ENCODE peak calls at places on chromosomes 1 and 21, in five cellular contexts. One of them, this sample, is unnamed.

GRCh38 chr1:207389728-207390464 is 64.2 kb upstream of the CR2 start:
- DNase-seq in adipocyte: no peak
- DNase-seq in cardiac fibroblast: peak
- DNase-seq in HFF-Myc: peak
- DNase-seq in AG10803: peak
- DNase-seq in this sample: no peak

GRCh38 chr1:212606734-212607205 is 1.8 kb upstream of the ATF3 start:
- DNase-seq in adipocyte: peak
- DNase-seq in cardiac fibroblast: no peak
- DNase-seq in HFF-Myc: no peak
- DNase-seq in AG10803: no peak
- DNase-seq in this sample: no peak

GRCh38 chr1:172719066-172719627 is 60.2 kb downstream of the FASLG start:
- DNase-seq in HFF-Myc: no peak
- DNase-seq in adipocyte: peak
- DNase-seq in cardiac fibroblast: peak
- DNase-seq in AG10803: peak
- DNase-seq in this sample: no peak

GRCh38 chr1:39405358-39405757 is 86.1 kb upstream of the BMP8A start:
- DNase-seq in cardiac fibroblast: no peak
- DNase-seq in AG10803: peak
- DNase-seq in adipocyte: peak
- DNase-seq in HFF-Myc: no peak
- DNase-seq in this sample: peak

GRCh38 chr1:41784516-41785279 is 134.0 kb downstream of the HIVEP3 start:
- DNase-seq in adipocyte: no peak
- DNase-seq in HFF-Myc: no peak
- DNase-seq in AG10803: peak
- DNase-seq in cardiac fibroblast: no peak
- DNase-seq in this sample: no peak

GRCh38 chr1:217079579-217079978 is 356.4 kb upstream of the ESRRG start:
- DNase-seq in adipocyte: no peak
- DNase-seq in HFF-Myc: no peak
- DNase-seq in cardiac fibroblast: no peak
- DNase-seq in AG10803: no peak
- DNase-seq in this sample: no peak

GRCh38 chr21:39125752-39126485 is 57.3 kb downstream of the PSMG1 start:
- DNase-seq in AG10803: peak
- DNase-seq in adipocyte: peak
- DNase-seq in cardiac fibroblast: peak
- DNase-seq in HFF-Myc: no peak
- DNase-seq in this sample: peak

GRCh38 chr1:156625436-156626078 is 6.3 kb downstream of the HAPLN2 start:
- DNase-seq in AG10803: peak
- DNase-seq in cardiac fibroblast: peak
- DNase-seq in adipocyte: peak
- DNase-seq in HFF-Myc: no peak
- DNase-seq in this sample: peak

GRCh38 chr1:54567961-54568360 is 19.9 kb downstream of the ACOT11 start:
- DNase-seq in AG10803: peak
- DNase-seq in adipocyte: peak
- DNase-seq in HFF-Myc: no peak
- DNase-seq in cardiac fibroblast: peak
- DNase-seq in this sample: no peak

GRCh38 chr1:164601399-164602141 is 42.6 kb downstream of the PBX1 start:
- DNase-seq in HFF-Myc: no peak
- DNase-seq in adipocyte: no peak
- DNase-seq in cardiac fibroblast: no peak
- DNase-seq in AG10803: no peak
- DNase-seq in this sample: no peak

GRCh38 chr1:89363196-89363595 is 663 bp upstream of the GBP6 start:
- DNase-seq in adipocyte: peak
- DNase-seq in cardiac fibroblast: peak
- DNase-seq in HFF-Myc: no peak
- DNase-seq in AG10803: peak
- DNase-seq in this sample: no peak

GRCh38 chr1:19439464-19440171 is 45.7 kb downstream of the CAPZB start:
- DNase-seq in cardiac fibroblast: peak
- DNase-seq in HFF-Myc: no peak
- DNase-seq in adipocyte: no peak
- DNase-seq in AG10803: no peak
- DNase-seq in this sample: no peak

GRCh38 chr1:203668401-203668800 is 41.8 kb downstream of the ATP2B4 start:
- DNase-seq in adipocyte: no peak
- DNase-seq in AG10803: no peak
- DNase-seq in HFF-Myc: no peak
- DNase-seq in cardiac fibroblast: no peak
- DNase-seq in this sample: no peak

GRCh38 chr1:224292419-224292818 is 37.6 kb downstream of the NVL start:
- DNase-seq in adipocyte: no peak
- DNase-seq in cardiac fibroblast: peak
- DNase-seq in HFF-Myc: no peak
- DNase-seq in AG10803: no peak
- DNase-seq in this sample: peak

GRCh38 chr1:10634428-10635384 is 160.0 kb downstream of the PEX14 start:
- DNase-seq in HFF-Myc: no peak
- DNase-seq in adipocyte: no peak
- DNase-seq in cardiac fibroblast: no peak
- DNase-seq in AG10803: peak
- DNase-seq in this sample: peak

GRCh38 chr1:2382621-2383361 is 8.6 kb downstream of the MORN1 start:
- DNase-seq in AG10803: peak
- DNase-seq in adipocyte: peak
- DNase-seq in cardiac fibroblast: peak
- DNase-seq in HFF-Myc: no peak
- DNase-seq in this sample: peak

GRCh38 chr21:45556645-45557601 is 14.7 kb upstream of the SLC19A1 start:
- DNase-seq in cardiac fibroblast: peak
- DNase-seq in HFF-Myc: no peak
- DNase-seq in adipocyte: no peak
- DNase-seq in AG10803: no peak
- DNase-seq in this sample: no peak

GRCh38 chr1:203586495-203586894 is 40.1 kb upstream of the ATP2B4 start:
- DNase-seq in cardiac fibroblast: no peak
- DNase-seq in adipocyte: no peak
- DNase-seq in HFF-Myc: no peak
- DNase-seq in AG10803: no peak
- DNase-seq in this sample: no peak

GRCh38 chr1:29368936-29369932 is 132.9 kb downstream of the PTPRU start:
- DNase-seq in HFF-Myc: no peak
- DNase-seq in AG10803: no peak
- DNase-seq in cardiac fibroblast: no peak
- DNase-seq in adipocyte: no peak
- DNase-seq in this sample: no peak

GRCh38 chr1:174169342-174169741 is 10.0 kb downstream of the RABGAP1L start:
- DNase-seq in cardiac fibroblast: no peak
- DNase-seq in HFF-Myc: no peak
- DNase-seq in AG10803: no peak
- DNase-seq in adipocyte: no peak
- DNase-seq in this sample: no peak

GRCh38 chr1:33897092-33897725 is 33.3 kb downstream of the HMGB4 start:
- DNase-seq in cardiac fibroblast: no peak
- DNase-seq in HFF-Myc: no peak
- DNase-seq in AG10803: peak
- DNase-seq in adipocyte: peak
- DNase-seq in this sample: no peak

GRCh38 chr1:62724430-62724829 is 36.2 kb upstream of the DOCK7 start:
- DNase-seq in adipocyte: peak
- DNase-seq in HFF-Myc: no peak
- DNase-seq in AG10803: peak
- DNase-seq in cardiac fibroblast: no peak
- DNase-seq in this sample: no peak

GRCh38 chr1:204361341-204361771 is 1.6 kb upstream of the PLEKHA6 start:
- DNase-seq in AG10803: no peak
- DNase-seq in adipocyte: no peak
- DNase-seq in cardiac fibroblast: no peak
- DNase-seq in HFF-Myc: no peak
- DNase-seq in this sample: no peak

DNA sequence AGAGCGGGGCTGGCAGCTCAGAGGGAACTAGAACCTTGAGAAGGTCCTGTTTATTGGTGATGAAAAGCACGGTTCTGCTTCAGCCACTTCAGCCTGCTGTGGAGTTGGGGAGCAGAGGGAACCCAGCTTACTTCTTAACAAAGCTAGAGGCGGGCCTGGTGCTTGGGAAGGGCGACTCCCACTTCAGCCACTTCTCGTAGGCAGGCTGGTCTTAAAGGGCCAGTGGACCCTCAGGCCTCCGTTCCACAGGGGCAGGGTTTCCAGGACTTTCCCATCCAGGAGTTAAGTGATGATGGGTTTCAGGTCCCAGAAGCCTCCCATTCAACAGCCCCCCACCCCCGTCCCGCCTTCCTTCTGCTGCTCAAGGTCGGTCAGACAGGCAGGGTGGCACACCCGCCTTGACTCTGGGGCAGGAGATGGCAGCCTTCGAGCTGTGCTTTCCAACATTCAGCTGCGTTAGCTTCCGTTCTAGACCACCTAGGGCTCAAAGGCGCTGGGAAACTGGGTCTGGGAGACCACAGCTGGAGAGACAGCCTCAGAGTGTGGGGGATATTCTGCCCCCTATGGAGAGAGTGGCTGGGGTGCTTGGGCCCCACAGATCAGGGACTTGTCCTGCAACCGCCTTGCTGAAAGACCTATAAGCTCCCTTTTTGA is 3.4 kb downstream of the RUNX3 start:
- DNase-seq in cardiac fibroblast: no peak
- DNase-seq in HFF-Myc: no peak
- DNase-seq in adipocyte: peak
- DNase-seq in AG10803: peak
- DNase-seq in this sample: no peak
- H3K4me3 ChIP-seq in cardiac fibroblast: no peak
- H3K4me3 ChIP-seq in HFF-Myc: peak
- H3K4me3 ChIP-seq in adipocyte: no peak
- H3K4me3 ChIP-seq in AG10803: peak
- H3K4me3 ChIP-seq in this sample: no peak

GRCh38 chr1:228463559-228464455 is 23.4 kb upstream of the RNF187 start:
- DNase-seq in AG10803: no peak
- DNase-seq in HFF-Myc: no peak
- DNase-seq in cardiac fibroblast: peak
- DNase-seq in adipocyte: peak
- DNase-seq in this sample: peak

GRCh38 chr1:228462560-228462959 is 24.6 kb upstream of the RNF187 start:
- DNase-seq in HFF-Myc: no peak
- DNase-seq in adipocyte: no peak
- DNase-seq in AG10803: no peak
- DNase-seq in cardiac fibroblast: no peak
- DNase-seq in this sample: no peak

GRCh38 chr1:228464487-228464983 is 22.6 kb upstream of the RNF187 start:
- DNase-seq in AG10803: peak
- DNase-seq in adipocyte: peak
- DNase-seq in cardiac fibroblast: peak
- DNase-seq in HFF-Myc: no peak
- DNase-seq in this sample: peak

GRCh38 chr1:228465134-228465533 is 22.0 kb upstream of the RNF187 start:
- DNase-seq in cardiac fibroblast: no peak
- DNase-seq in adipocyte: no peak
- DNase-seq in AG10803: no peak
- DNase-seq in HFF-Myc: no peak
- DNase-seq in this sample: no peak

GRCh38 chr1:228463009-228463558 is 24.1 kb upstream of the RNF187 start:
- DNase-seq in adipocyte: no peak
- DNase-seq in AG10803: no peak
- DNase-seq in cardiac fibroblast: no peak
- DNase-seq in HFF-Myc: no peak
- DNase-seq in this sample: no peak
- H3K4me3 ChIP-seq in adipocyte: no peak
- H3K4me3 ChIP-seq in AG10803: no peak
- H3K4me3 ChIP-seq in cardiac fibroblast: no peak
- H3K4me3 ChIP-seq in HFF-Myc: no peak
- H3K4me3 ChIP-seq in this sample: peak

GRCh38 chr1:235366286-235366685 is 941 bp upstream of the TBCE start:
- DNase-seq in HFF-Myc: no peak
- DNase-seq in adipocyte: no peak
- DNase-seq in AG10803: no peak
- DNase-seq in cardiac fibroblast: no peak
- DNase-seq in this sample: no peak
- H3K4me3 ChIP-seq in HFF-Myc: no peak
- H3K4me3 ChIP-seq in adipocyte: no peak
- H3K4me3 ChIP-seq in AG10803: no peak
- H3K4me3 ChIP-seq in cardiac fibroblast: no peak
- H3K4me3 ChIP-seq in this sample: no peak

GRCh38 chr1:227947425-227947677 is 381 bp downstream of the WNT9A start:
- DNase-seq in HFF-Myc: no peak
- DNase-seq in cardiac fibroblast: no peak
- DNase-seq in AG10803: no peak
- DNase-seq in adipocyte: no peak
- DNase-seq in this sample: no peak
- H3K4me3 ChIP-seq in HFF-Myc: peak
- H3K4me3 ChIP-seq in cardiac fibroblast: peak
- H3K4me3 ChIP-seq in AG10803: peak
- H3K4me3 ChIP-seq in adipocyte: peak
- H3K4me3 ChIP-seq in this sample: peak